ENCODE peak calls at places on chromosomes 16 and 17, in seven cellular contexts. G is activated naive CD8-positive, alpha-beta T cell treated with anti-CD3 and anti-CD28 coated beads, Interleukin-2, amount 50 U/mL, for 24 hours; H is RKO; F is EL; L is GM04504; K is stimulated activated CD8-positive, alpha-beta memory T cell treated with anti-CD3 and anti-CD28 coated beads, Interleukin-4, amount 100 ng/mL, for 24 hours; U is ACHN. B is an unnamed sample.

GRCh38 chr17:41645371-41646063 is 21.1 kb upstream of the KRT17 start:
- DNase-seq in H (peak; percentile 23), U (peak; percentile 35), F (peak; percentile 65), K (no peak), L (no peak), G (no peak), B (no peak)

GRCh38 chr16:46972429-46972970 is 974 bp downstream of the DNAJA2 start:
- DNase-seq in H (peak; percentile 69), U (peak; percentile 31), G (no peak), K (no peak), L (no peak), F (peak; percentile 45), B (no peak)

GRCh38 chr16:55836158-55836611 is 3.3 kb upstream of the CES1 start:
- DNase-seq in G (no peak), U (no peak), K (no peak), L (no peak), F (no peak), H (no peak), B (no peak)

GRCh38 chr17:31724619-31725018 is 134.4 kb downstream of the COPRS start:
- DNase-seq in G (no peak), F (peak; percentile 61), L (no peak), K (no peak), H (no peak), U (no peak), B (no peak)

GRCh38 chr16:85425061-85425662 is 188.0 kb upstream of the GSE1 start:
- DNase-seq in U (no peak), H (no peak), F (no peak), L (no peak), K (no peak), G (peak; percentile 1), B (peak; percentile 31)

GRCh38 chr16:54286330-54287017 is at the start of gene IRX3:
- DNase-seq in H (no peak), K (no peak), U (peak; percentile 92), F (peak; percentile 97), G (no peak), L (peak; percentile 80), B (peak; percentile 91)

GRCh38 chr17:55172612-55173011 is 92.1 kb upstream of the HLF start:
- DNase-seq in U (no peak), K (no peak), L (no peak), H (no peak), G (no peak), F (no peak), B (no peak)

GRCh38 chr16:28058839-28059589 is 4.5 kb downstream of the GSG1L start:
- DNase-seq in F (no peak), K (no peak), G (no peak), U (no peak), H (no peak), L (no peak), B (no peak)

GRCh38 chr16:67922740-67923139 is 8.9 kb downstream of the CTRL start:
- DNase-seq in K (no peak), U (no peak), L (no peak), H (no peak), F (no peak), G (no peak), B (no peak)

GRCh38 chr17:13008461-13008860 is 9.4 kb downstream of the ELAC2 start:
- DNase-seq in G (no peak), F (no peak), K (no peak), U (no peak), L (no peak), H (no peak), B (no peak)

GRCh38 chr16:8963010-8963824 is 489 bp downstream of the USP7 start:
- DNase-seq in H (no peak), L (no peak), G (no peak), U (peak; percentile 22), K (no peak), F (no peak), B (no peak)

GRCh38 chr16:13391337-13391736 is 489.9 kb downstream of the SHISA9 start:
- DNase-seq in H (no peak), U (no peak), F (no peak), K (no peak), L (no peak), G (no peak), B (no peak)

GRCh38 chr16:5604770-5605169 is 507.2 kb upstream of the EEF2KMT start:
- DNase-seq in H (peak; percentile 74), G (peak; percentile 1), F (no peak), L (no peak), U (peak; percentile 34), K (no peak), B (no peak)

GRCh38 chr17:37770631-37771518 is 26.0 kb upstream of the HNF1B start:
- DNase-seq in U (peak; percentile 83), H (peak; percentile 18), L (no peak), K (peak; percentile 15), F (peak; percentile 75), G (peak; percentile 65), B (peak; percentile 75)

GRCh38 chr17:67434061-67434525 is 57.0 kb downstream of the PITPNC1 start:
- DNase-seq in U (no peak), F (no peak), G (peak; percentile 34), L (no peak), K (peak; percentile 23), H (no peak), B (peak; percentile 75)

GRCh38 chr17:36703860-36704266 is 102.5 kb downstream of the MRM1 start:
- DNase-seq in L (peak; percentile 2), F (peak; percentile 23), G (peak; percentile 67), H (peak; percentile 30), U (peak; percentile 63), K (peak; percentile 15), B (peak; percentile 58)

GRCh38 chr17:43679911-43680310 is 18.2 kb upstream of the MEOX1 start:
- DNase-seq in H (no peak), F (no peak), K (no peak), G (no peak), L (no peak), U (no peak), B (no peak)

GRCh38 chr16:88383401-88384221 is 852 bp downstream of the ZNF469 start:
- DNase-seq in H (no peak), G (peak; percentile 26), U (peak; percentile 26), L (peak; percentile 42), F (peak; percentile 58), K (no peak), B (peak; percentile 53)

GRCh38 chr16:24969071-24969470 is 46.1 kb downstream of the ARHGAP17 start:
- DNase-seq in H (no peak), L (no peak), F (no peak), G (no peak), K (no peak), U (no peak), B (no peak)

GRCh38 chr16:82004651-82005490 is 6.4 kb downstream of the SDR42E1 start:
- DNase-seq in U (no peak), F (no peak), L (no peak), G (no peak), H (no peak), K (no peak), B (no peak)

GRCh38 chr16:2252806-2253148 is 1.4 kb upstream of the ECI1 start:
- DNase-seq in H (peak; percentile 51), L (no peak), U (peak; percentile 31), K (no peak), G (no peak), F (peak; percentile 21), B (peak; percentile 4)

GRCh38 chr16:78551487-78552085 is 452.1 kb downstream of the WWOX start:
- DNase-seq in K (no peak), G (no peak), U (no peak), H (no peak), F (no peak), L (no peak), B (no peak)

GRCh38 chr17:28242791-28243190 is 76.2 kb upstream of the TMEM97 start:
- DNase-seq in G (no peak), L (no peak), H (no peak), U (no peak), F (no peak), K (no peak), B (no peak)

GRCh38 chr16:57601801-57602478 is 26.5 kb upstream of the ADGRG1 start:
- DNase-seq in H (no peak), U (no peak), F (no peak), L (no peak), G (peak; percentile 62), K (peak; percentile 38), B (no peak)

GRCh38 chr16:8716592-8716991 is 42.2 kb downstream of the ABAT start:
- DNase-seq in G (no peak), L (no peak), F (no peak), H (no peak), K (no peak), U (no peak), B (no peak)

B was measured in lower lobe of right lung.